ENCODE peak calls at places on chromosomes 7 and 10, in nine cellular contexts. One of them, this sample, is unnamed.
A peak's percentile ranks its signal among the peaks of the same experiment; 100 is the strongest.

GRCh38 chr10:25875555-25876165 is 58.4 kb upstream of the MYO3A start:
- DNase-seq in WERI-Rb-1: peak; percentile 66
- DNase-seq in CD4-positive, alpha-beta T cell: peak; percentile 43
- DNase-seq in transverse colon: peak; percentile 75
- DNase-seq in tibial nerve: peak; percentile 81
- DNase-seq in brain microvascular endothelial cell: peak; percentile 66
- DNase-seq in mammary epithelial cell: peak; percentile 40
- DNase-seq in H9: peak; percentile 76
- DNase-seq in ovary: no peak
- DNase-seq in this sample: peak; percentile 69

GRCh38 chr7:25781704-25782103 is 370.3 kb upstream of the NFE2L3 start:
- DNase-seq in WERI-Rb-1: no peak
- DNase-seq in CD4-positive, alpha-beta T cell: no peak
- DNase-seq in transverse colon: no peak
- DNase-seq in tibial nerve: no peak
- DNase-seq in brain microvascular endothelial cell: no peak
- DNase-seq in mammary epithelial cell: no peak
- DNase-seq in H9: no peak
- DNase-seq in ovary: no peak
- DNase-seq in this sample: no peak

GRCh38 chr7:115004121-115004520 is 82.2 kb downstream of the MDFIC start:
- DNase-seq in WERI-Rb-1: no peak
- DNase-seq in CD4-positive, alpha-beta T cell: no peak
- DNase-seq in transverse colon: no peak
- DNase-seq in tibial nerve: no peak
- DNase-seq in brain microvascular endothelial cell: no peak
- DNase-seq in mammary epithelial cell: peak; percentile 48
- DNase-seq in H9: no peak
- DNase-seq in ovary: no peak
- DNase-seq in this sample: no peak

GRCh38 chr7:102468416-102469350 is 3.9 kb downstream of the LRWD1 start:
- DNase-seq in WERI-Rb-1: peak; percentile 7
- DNase-seq in CD4-positive, alpha-beta T cell: no peak
- DNase-seq in transverse colon: no peak
- DNase-seq in tibial nerve: no peak
- DNase-seq in brain microvascular endothelial cell: no peak
- DNase-seq in mammary epithelial cell: no peak
- DNase-seq in H9: no peak
- DNase-seq in ovary: peak; percentile 53
- DNase-seq in this sample: no peak

GRCh38 chr7:155011081-155011480 is 8.2 kb upstream of the PAXIP1 start:
- DNase-seq in WERI-Rb-1: no peak
- DNase-seq in CD4-positive, alpha-beta T cell: no peak
- DNase-seq in transverse colon: no peak
- DNase-seq in tibial nerve: no peak
- DNase-seq in brain microvascular endothelial cell: no peak
- DNase-seq in mammary epithelial cell: no peak
- DNase-seq in H9: no peak
- DNase-seq in ovary: no peak
- DNase-seq in this sample: no peak

GRCh38 chr7:8881916-8882315 is 448.5 kb downstream of the NXPH1 start:
- DNase-seq in WERI-Rb-1: peak; percentile 6
- DNase-seq in CD4-positive, alpha-beta T cell: no peak
- DNase-seq in transverse colon: no peak
- DNase-seq in tibial nerve: no peak
- DNase-seq in brain microvascular endothelial cell: no peak
- DNase-seq in mammary epithelial cell: no peak
- DNase-seq in H9: no peak
- DNase-seq in ovary: no peak
- DNase-seq in this sample: no peak

GRCh38 chr7:124679826-124680225 is 85.8 kb downstream of the GPR37 start:
- DNase-seq in WERI-Rb-1: no peak
- DNase-seq in CD4-positive, alpha-beta T cell: no peak
- DNase-seq in transverse colon: no peak
- DNase-seq in tibial nerve: no peak
- DNase-seq in brain microvascular endothelial cell: no peak
- DNase-seq in mammary epithelial cell: no peak
- DNase-seq in H9: no peak
- DNase-seq in ovary: no peak
- DNase-seq in this sample: no peak

GRCh38 chr10:34520510-34520909 is 294.6 kb downstream of the PARD3 start:
- DNase-seq in WERI-Rb-1: no peak
- DNase-seq in CD4-positive, alpha-beta T cell: no peak
- DNase-seq in transverse colon: no peak
- DNase-seq in tibial nerve: no peak
- DNase-seq in brain microvascular endothelial cell: no peak
- DNase-seq in mammary epithelial cell: no peak
- DNase-seq in H9: no peak
- DNase-seq in ovary: no peak
- DNase-seq in this sample: no peak

GRCh38 chr10:21398549-21399345 is 126.7 kb downstream of the SKIDA1 start:
- DNase-seq in WERI-Rb-1: no peak
- DNase-seq in CD4-positive, alpha-beta T cell: no peak
- DNase-seq in transverse colon: no peak
- DNase-seq in tibial nerve: no peak
- DNase-seq in brain microvascular endothelial cell: no peak
- DNase-seq in mammary epithelial cell: peak; percentile 82
- DNase-seq in H9: no peak
- DNase-seq in ovary: no peak
- DNase-seq in this sample: no peak

GRCh38 chr7:82672078-82672477 is 228.5 kb upstream of the CACNA2D1 start:
- DNase-seq in WERI-Rb-1: no peak
- DNase-seq in CD4-positive, alpha-beta T cell: no peak
- DNase-seq in transverse colon: no peak
- DNase-seq in tibial nerve: no peak
- DNase-seq in brain microvascular endothelial cell: no peak
- DNase-seq in mammary epithelial cell: no peak
- DNase-seq in H9: no peak
- DNase-seq in ovary: no peak
- DNase-seq in this sample: no peak

GRCh38 chr7:6234384-6234783 is 38.0 kb downstream of the CYTH3 start:
- DNase-seq in WERI-Rb-1: no peak
- DNase-seq in CD4-positive, alpha-beta T cell: no peak
- DNase-seq in transverse colon: no peak
- DNase-seq in tibial nerve: no peak
- DNase-seq in brain microvascular endothelial cell: no peak
- DNase-seq in mammary epithelial cell: no peak
- DNase-seq in H9: no peak
- DNase-seq in ovary: no peak
- DNase-seq in this sample: no peak

GRCh38 chr10:68784476-68784875 is 42.9 kb upstream of the STOX1 start:
- DNase-seq in WERI-Rb-1: no peak
- DNase-seq in CD4-positive, alpha-beta T cell: no peak
- DNase-seq in transverse colon: no peak
- DNase-seq in tibial nerve: no peak
- DNase-seq in brain microvascular endothelial cell: peak; percentile 35
- DNase-seq in mammary epithelial cell: no peak
- DNase-seq in H9: no peak
- DNase-seq in ovary: no peak
- DNase-seq in this sample: no peak

GRCh38 chr7:80885774-80886173 is 33.1 kb downstream of the SEMA3C start:
- DNase-seq in WERI-Rb-1: no peak
- DNase-seq in CD4-positive, alpha-beta T cell: no peak
- DNase-seq in transverse colon: no peak
- DNase-seq in tibial nerve: no peak
- DNase-seq in brain microvascular endothelial cell: no peak
- DNase-seq in mammary epithelial cell: no peak
- DNase-seq in H9: no peak
- DNase-seq in ovary: no peak
- DNase-seq in this sample: no peak

GRCh38 chr10:130014734-130015695 is 50.9 kb upstream of the EBF3 start:
- DNase-seq in WERI-Rb-1: no peak
- DNase-seq in CD4-positive, alpha-beta T cell: no peak
- DNase-seq in transverse colon: no peak
- DNase-seq in tibial nerve: no peak
- DNase-seq in brain microvascular endothelial cell: no peak
- DNase-seq in mammary epithelial cell: no peak
- DNase-seq in H9: no peak
- DNase-seq in ovary: no peak
- DNase-seq in this sample: no peak

DNA sequence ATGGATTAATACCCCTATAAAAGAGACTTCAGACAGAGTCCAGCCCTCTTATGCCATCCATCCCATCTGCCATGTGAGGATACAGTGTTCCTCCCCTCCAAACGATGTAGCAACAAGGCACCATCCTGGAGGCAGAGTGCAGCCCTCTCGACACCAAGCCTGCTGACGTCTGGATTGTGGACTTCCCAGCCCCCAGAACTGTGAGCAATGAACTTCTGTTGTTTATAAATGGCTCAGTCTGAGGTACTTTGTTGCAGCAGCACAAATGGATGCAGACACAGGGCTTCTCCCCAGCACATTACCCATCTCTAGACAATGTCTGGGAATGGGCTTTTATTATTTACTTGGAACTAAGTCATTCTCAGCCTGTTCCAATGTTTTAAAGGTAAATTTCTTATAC is 195.6 kb downstream of the WDR37 start:
- DNase-seq in WERI-Rb-1: no peak
- DNase-seq in CD4-positive, alpha-beta T cell: no peak
- DNase-seq in transverse colon: no peak
- DNase-seq in tibial nerve: no peak
- DNase-seq in brain microvascular endothelial cell: no peak
- DNase-seq in mammary epithelial cell: no peak
- DNase-seq in H9: no peak
- DNase-seq in ovary: no peak
- DNase-seq in this sample: peak; percentile 28
- H3K27me3 ChIP-seq in WERI-Rb-1: peaks cover 27% of the 10 kb centered on the region
- H3K27me3 ChIP-seq in CD4-positive, alpha-beta T cell: peaks cover 28% of the 10 kb centered on the region
- H3K27me3 ChIP-seq in transverse colon: peaks cover 8% of the 10 kb centered on the region
- H3K27me3 ChIP-seq in tibial nerve: peaks cover 4% of the 10 kb centered on the region
- H3K27me3 ChIP-seq in brain microvascular endothelial cell: no peaks in the 10 kb centered on the region
- H3K27me3 ChIP-seq in mammary epithelial cell: no peaks in the 10 kb centered on the region
- H3K27me3 ChIP-seq in H9: no peaks in the 10 kb centered on the region
- H3K27me3 ChIP-seq in ovary: no peaks in the 10 kb centered on the region
- H3K27me3 ChIP-seq in this sample: no peaks in the 10 kb centered on the region

GRCh38 chr7:99839560-99840011 is 11.8 kb downstream of the CYP3A43 start:
- DNase-seq in WERI-Rb-1: no peak
- DNase-seq in CD4-positive, alpha-beta T cell: no peak
- DNase-seq in transverse colon: peak; percentile 40
- DNase-seq in tibial nerve: no peak
- DNase-seq in brain microvascular endothelial cell: no peak
- DNase-seq in mammary epithelial cell: peak; percentile 33
- DNase-seq in H9: peak; percentile 33
- DNase-seq in ovary: no peak
- DNase-seq in this sample: no peak

GRCh38 chr7:99835189-99835588 is 7.4 kb downstream of the CYP3A43 start:
- DNase-seq in WERI-Rb-1: no peak
- DNase-seq in CD4-positive, alpha-beta T cell: no peak
- DNase-seq in transverse colon: no peak
- DNase-seq in tibial nerve: no peak
- DNase-seq in brain microvascular endothelial cell: no peak
- DNase-seq in mammary epithelial cell: no peak
- DNase-seq in H9: no peak
- DNase-seq in ovary: no peak
- DNase-seq in this sample: no peak

GRCh38 chr7:99840136-99840869 is 12.5 kb downstream of the CYP3A43 start:
- DNase-seq in WERI-Rb-1: no peak
- DNase-seq in CD4-positive, alpha-beta T cell: no peak
- DNase-seq in transverse colon: no peak
- DNase-seq in tibial nerve: no peak
- DNase-seq in brain microvascular endothelial cell: no peak
- DNase-seq in mammary epithelial cell: no peak
- DNase-seq in H9: no peak
- DNase-seq in ovary: no peak
- DNase-seq in this sample: no peak

GRCh38 chr7:99834382-99834781 is 6.6 kb downstream of the CYP3A43 start:
- DNase-seq in WERI-Rb-1: no peak
- DNase-seq in CD4-positive, alpha-beta T cell: no peak
- DNase-seq in transverse colon: no peak
- DNase-seq in tibial nerve: no peak
- DNase-seq in brain microvascular endothelial cell: no peak
- DNase-seq in mammary epithelial cell: no peak
- DNase-seq in H9: no peak
- DNase-seq in ovary: no peak
- DNase-seq in this sample: no peak

GRCh38 chr7:99837649-99838361 is 10.0 kb downstream of the CYP3A43 start:
- DNase-seq in WERI-Rb-1: no peak
- DNase-seq in CD4-positive, alpha-beta T cell: no peak
- DNase-seq in transverse colon: no peak
- DNase-seq in tibial nerve: no peak
- DNase-seq in brain microvascular endothelial cell: no peak
- DNase-seq in mammary epithelial cell: peak; percentile 16
- DNase-seq in H9: no peak
- DNase-seq in ovary: no peak
- DNase-seq in this sample: no peak
- TF ChIP-seq CTCF in WERI-Rb-1: no peak
- TF ChIP-seq CTCF in CD4-positive, alpha-beta T cell: no peak
- TF ChIP-seq CTCF in transverse colon: peak; percentile 21
- TF ChIP-seq CTCF in tibial nerve: no peak
- TF ChIP-seq CTCF in brain microvascular endothelial cell: no peak
- TF ChIP-seq CTCF in mammary epithelial cell: peak; percentile 61
- TF ChIP-seq CTCF in H9: no peak
- TF ChIP-seq CTCF in ovary: no peak
- TF ChIP-seq CTCF in this sample: no peak

DNA sequence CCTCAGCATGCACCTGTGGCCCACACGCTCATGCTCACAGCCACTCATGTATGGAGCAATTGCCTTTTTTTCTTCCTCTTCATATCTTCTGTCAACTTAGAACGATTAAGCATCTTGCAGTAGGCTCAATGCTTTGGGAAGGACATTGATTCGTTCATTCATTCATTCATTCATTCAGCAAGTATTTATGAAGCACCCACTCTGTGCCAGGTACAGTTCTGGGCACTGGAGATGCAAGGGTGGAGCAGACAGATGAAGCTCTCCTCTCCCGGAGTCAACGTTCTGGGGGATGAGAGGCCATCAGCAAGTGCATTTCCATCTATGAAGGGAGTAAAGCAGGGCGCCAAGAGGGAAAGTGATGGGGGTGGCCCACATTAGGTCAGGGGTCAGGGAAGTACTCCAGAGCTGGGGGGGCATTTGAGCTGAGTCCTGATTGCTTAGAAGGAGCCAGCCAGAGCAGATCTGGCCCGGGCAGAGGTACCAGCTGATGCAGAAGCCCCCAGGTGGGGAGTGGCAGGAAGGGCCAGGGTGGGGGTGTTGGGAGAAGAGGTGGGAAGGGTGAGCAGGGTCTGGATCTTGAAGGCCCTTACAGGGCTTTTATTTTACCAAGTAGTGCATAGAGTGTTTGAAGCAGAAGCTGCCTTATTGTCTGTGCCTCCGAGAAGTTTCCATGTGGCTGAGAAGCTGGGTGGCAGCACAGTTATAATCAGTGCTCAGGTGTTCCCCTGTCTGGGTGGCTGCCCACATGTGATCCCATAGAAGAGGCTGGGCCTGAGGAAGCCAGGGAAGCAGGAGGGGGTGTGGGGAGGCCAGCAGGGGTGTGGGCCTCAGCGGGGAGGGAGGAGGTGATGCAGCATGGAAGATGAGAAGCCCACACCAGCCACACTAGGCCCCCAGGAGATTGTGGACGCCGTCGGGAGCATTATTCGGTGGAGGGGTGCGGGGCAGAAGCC is 36.2 kb downstream of the CHST3 start:
- DNase-seq in WERI-Rb-1: no peak
- DNase-seq in CD4-positive, alpha-beta T cell: no peak
- DNase-seq in transverse colon: no peak
- DNase-seq in tibial nerve: no peak
- DNase-seq in brain microvascular endothelial cell: no peak
- DNase-seq in mammary epithelial cell: no peak
- DNase-seq in H9: no peak
- DNase-seq in ovary: no peak
- DNase-seq in this sample: no peak
- H3K27ac ChIP-seq in WERI-Rb-1: no peak overlapping the region
- H3K27ac ChIP-seq in CD4-positive, alpha-beta T cell: no peak overlapping the region
- H3K27ac ChIP-seq in transverse colon: peak overlapping the region; percentile 70
- H3K27ac ChIP-seq in tibial nerve: peak overlapping the region; percentile 70
- H3K27ac ChIP-seq in brain microvascular endothelial cell: no peak overlapping the region
- H3K27ac ChIP-seq in mammary epithelial cell: no peak overlapping the region
- H3K27ac ChIP-seq in H9: no peak overlapping the region
- H3K27ac ChIP-seq in ovary: no peak overlapping the region
- H3K27ac ChIP-seq in this sample: peak overlapping the region; percentile 96

GRCh38 chr7:91357929-91358328 is 93.7 kb downstream of the FZD1 start:
- DNase-seq in WERI-Rb-1: no peak
- DNase-seq in CD4-positive, alpha-beta T cell: no peak
- DNase-seq in transverse colon: no peak
- DNase-seq in tibial nerve: no peak
- DNase-seq in brain microvascular endothelial cell: no peak
- DNase-seq in mammary epithelial cell: peak; percentile 2
- DNase-seq in H9: no peak
- DNase-seq in ovary: no peak
- DNase-seq in this sample: no peak
- H3K27me3 ChIP-seq in WERI-Rb-1: no peaks in the 10 kb centered on the region
- H3K27me3 ChIP-seq in CD4-positive, alpha-beta T cell: no peaks in the 10 kb centered on the region
- H3K27me3 ChIP-seq in transverse colon: no peaks in the 10 kb centered on the region
- H3K27me3 ChIP-seq in tibial nerve: no peaks in the 10 kb centered on the region
- H3K27me3 ChIP-seq in brain microvascular endothelial cell: no peaks in the 10 kb centered on the region
- H3K27me3 ChIP-seq in mammary epithelial cell: peaks cover 21% of the 10 kb centered on the region
- H3K27me3 ChIP-seq in H9: peaks cover 50% of the 10 kb centered on the region
- H3K27me3 ChIP-seq in ovary: no peaks in the 10 kb centered on the region
- H3K27me3 ChIP-seq in this sample: no peaks in the 10 kb centered on the region

This sample was measured in dorsolateral prefrontal cortex.